ENCODE peak calls at places on chromosomes 12 and 14, in five cellular contexts. One of them, this sample, is unnamed.

GRCh38 chr12:67370979-67371378 is 101.8 kb downstream of the CAND1 start:
- DNase-seq in astrocyte: peak; percentile 41
- DNase-seq in neural progenitor cell: no peak
- DNase-seq in mesenchymal stem cell: no peak
- DNase-seq in fibroblast of lung: peak; percentile 52
- DNase-seq in this sample: no peak

GRCh38 chr12:92992041-92992440 is 62.9 kb upstream of the EEA1 start:
- DNase-seq in astrocyte: no peak
- DNase-seq in neural progenitor cell: no peak
- DNase-seq in mesenchymal stem cell: peak; percentile 29
- DNase-seq in fibroblast of lung: no peak
- DNase-seq in this sample: peak; percentile 41

GRCh38 chr14:80150301-80150700 is 61.0 kb downstream of the DIO2 start:
- DNase-seq in astrocyte: peak; percentile 72
- DNase-seq in neural progenitor cell: no peak
- DNase-seq in mesenchymal stem cell: no peak
- DNase-seq in fibroblast of lung: peak; percentile 80
- DNase-seq in this sample: peak; percentile 83

GRCh38 chr12:13817131-13817530 is 164.3 kb downstream of the GRIN2B start:
- DNase-seq in astrocyte: no peak
- DNase-seq in neural progenitor cell: peak; percentile 15
- DNase-seq in mesenchymal stem cell: no peak
- DNase-seq in fibroblast of lung: no peak
- DNase-seq in this sample: no peak

GRCh38 chr14:105203057-105203494 is 22.0 kb upstream of the NUDT14 start:
- DNase-seq in astrocyte: peak; percentile 27
- DNase-seq in neural progenitor cell: peak; percentile 83
- DNase-seq in mesenchymal stem cell: peak; percentile 69
- DNase-seq in fibroblast of lung: peak; percentile 55
- DNase-seq in this sample: peak; percentile 81

GRCh38 chr14:36662543-36663403 is 1.1 kb downstream of the PAX9 start:
- DNase-seq in astrocyte: no peak
- DNase-seq in neural progenitor cell: peak; percentile 73
- DNase-seq in mesenchymal stem cell: peak; percentile 45
- DNase-seq in fibroblast of lung: no peak
- DNase-seq in this sample: peak; percentile 69

GRCh38 chr14:24436355-24437019 is 6.1 kb downstream of the SDR39U1 start:
- DNase-seq in astrocyte: peak; percentile 51
- DNase-seq in neural progenitor cell: peak; percentile 66
- DNase-seq in mesenchymal stem cell: peak; percentile 80
- DNase-seq in fibroblast of lung: peak; percentile 61
- DNase-seq in this sample: peak; percentile 87

GRCh38 chr14:54804720-54805060 is 97.9 kb downstream of the GCH1 start:
- DNase-seq in astrocyte: no peak
- DNase-seq in neural progenitor cell: no peak
- DNase-seq in mesenchymal stem cell: no peak
- DNase-seq in fibroblast of lung: no peak
- DNase-seq in this sample: no peak

GRCh38 chr12:106814649-106815048 is 40.2 kb downstream of the RIC8B start:
- DNase-seq in astrocyte: peak; percentile 5
- DNase-seq in neural progenitor cell: no peak
- DNase-seq in mesenchymal stem cell: peak; percentile 55
- DNase-seq in fibroblast of lung: peak; percentile 8
- DNase-seq in this sample: no peak

GRCh38 chr12:101107032-101107763 is 102.8 kb downstream of the SLC5A8 start:
- DNase-seq in astrocyte: no peak
- DNase-seq in neural progenitor cell: no peak
- DNase-seq in mesenchymal stem cell: no peak
- DNase-seq in fibroblast of lung: no peak
- DNase-seq in this sample: no peak

DNA sequence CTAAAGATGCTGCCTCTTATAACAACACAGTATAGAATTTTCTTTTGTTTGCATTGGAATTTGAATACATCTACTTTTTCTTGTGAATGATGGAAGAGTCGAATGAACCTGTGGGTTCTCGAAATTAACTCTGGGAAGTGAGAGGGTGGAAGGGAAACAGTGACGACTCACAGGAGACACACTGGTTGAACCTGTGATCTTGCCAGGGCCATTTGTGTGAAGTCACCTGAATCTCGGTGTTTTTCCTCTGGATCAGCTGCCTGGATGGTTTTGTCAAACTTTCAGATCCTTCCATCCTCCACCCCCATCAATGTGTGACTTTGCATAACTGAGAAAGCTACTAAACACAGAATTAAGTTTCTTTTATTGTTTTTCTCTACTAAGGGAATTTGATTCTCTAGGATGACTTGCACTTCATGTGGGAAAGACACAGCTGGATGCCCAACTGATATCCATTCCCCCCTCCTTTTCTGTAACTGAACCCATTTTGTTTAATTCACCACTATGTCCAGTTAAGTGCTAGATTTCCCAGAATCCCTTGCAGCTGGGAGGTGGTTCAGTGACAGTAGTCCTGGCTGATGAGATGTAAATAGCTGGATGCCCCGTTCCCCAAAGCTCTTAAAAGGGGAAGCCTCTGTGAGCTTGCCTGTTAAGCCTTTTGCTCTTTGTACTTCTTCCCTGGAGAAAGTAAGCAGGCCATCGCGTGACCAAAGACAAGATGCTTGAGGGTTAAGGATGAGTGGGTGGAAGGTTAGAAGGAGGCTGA is 6.3 kb downstream of the PPFIBP1 start:
- DNase-seq in astrocyte: no peak
- DNase-seq in neural progenitor cell: peak; percentile 25
- DNase-seq in mesenchymal stem cell: no peak
- DNase-seq in fibroblast of lung: no peak
- DNase-seq in this sample: peak; percentile 28
- H3K9ac ChIP-seq in astrocyte: no peak overlapping the region
- H3K9ac ChIP-seq in neural progenitor cell: no peak overlapping the region
- H3K9ac ChIP-seq in mesenchymal stem cell: peak overlapping the region; percentile 53
- H3K9ac ChIP-seq in fibroblast of lung: no peak overlapping the region
- H3K9ac ChIP-seq in this sample: no peak overlapping the region

GRCh38 chr12:11718105-11718504 is 68.6 kb downstream of the ETV6 start:
- DNase-seq in astrocyte: no peak
- DNase-seq in neural progenitor cell: no peak
- DNase-seq in mesenchymal stem cell: no peak
- DNase-seq in fibroblast of lung: no peak
- DNase-seq in this sample: no peak
- H3K4me2 ChIP-seq in astrocyte: peak overlapping the region; percentile 14
- H3K4me2 ChIP-seq in neural progenitor cell: no peak overlapping the region
- H3K4me2 ChIP-seq in mesenchymal stem cell: no peak overlapping the region
- H3K4me2 ChIP-seq in fibroblast of lung: no peak overlapping the region
- H3K4me2 ChIP-seq in this sample: no peak overlapping the region

DNA sequence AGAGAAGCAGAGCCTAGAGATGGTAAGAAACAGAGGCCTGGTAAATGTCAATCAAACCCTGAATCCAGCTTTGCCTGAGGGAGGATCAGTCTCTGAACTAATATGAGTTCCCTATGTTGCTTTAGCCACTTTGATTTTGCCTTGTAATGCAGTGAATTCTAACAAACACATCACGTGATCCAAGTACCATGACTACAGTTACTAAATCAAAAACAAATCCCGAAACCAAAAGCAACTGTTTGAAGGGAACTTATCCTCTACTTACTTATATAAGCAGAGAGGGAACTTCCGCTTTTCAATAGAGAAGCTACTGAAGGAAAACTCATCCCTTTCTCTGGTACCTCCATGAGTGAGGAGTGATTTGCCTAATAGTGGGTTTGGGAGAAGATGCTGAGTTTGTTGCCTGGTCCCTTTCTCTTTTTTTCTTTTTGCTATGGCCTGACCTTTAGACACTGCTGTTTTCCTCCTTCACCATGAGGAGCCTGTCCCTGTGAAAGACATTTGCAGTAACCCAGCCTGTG is 7.7 kb upstream of the PPTC7 start:
- DNase-seq in astrocyte: no peak
- DNase-seq in neural progenitor cell: no peak
- DNase-seq in mesenchymal stem cell: peak; percentile 79
- DNase-seq in fibroblast of lung: no peak
- DNase-seq in this sample: no peak
- H3K27ac ChIP-seq in astrocyte: no peak overlapping the region
- H3K27ac ChIP-seq in neural progenitor cell: no peak overlapping the region
- H3K27ac ChIP-seq in mesenchymal stem cell: no peak overlapping the region
- H3K27ac ChIP-seq in fibroblast of lung: peak overlapping the region; percentile 57
- H3K27ac ChIP-seq in this sample: no peak overlapping the region

GRCh38 chr14:35333347-35333730 is 41.2 kb downstream of the PSMA6 start:
- DNase-seq in astrocyte: no peak
- DNase-seq in neural progenitor cell: no peak
- DNase-seq in mesenchymal stem cell: no peak
- DNase-seq in fibroblast of lung: no peak
- DNase-seq in this sample: no peak

GRCh38 chr14:35333797-35334743 is 41.9 kb downstream of the PSMA6 start:
- DNase-seq in astrocyte: no peak
- DNase-seq in neural progenitor cell: no peak
- DNase-seq in mesenchymal stem cell: no peak
- DNase-seq in fibroblast of lung: no peak
- DNase-seq in this sample: no peak

GRCh38 chr14:35335388-35336092 is 43.4 kb downstream of the PSMA6 start:
- DNase-seq in astrocyte: no peak
- DNase-seq in neural progenitor cell: no peak
- DNase-seq in mesenchymal stem cell: peak; percentile 53
- DNase-seq in fibroblast of lung: no peak
- DNase-seq in this sample: peak; percentile 46

GRCh38 chr14:35331605-35332516 is 39.7 kb downstream of the PSMA6 start:
- DNase-seq in astrocyte: peak; percentile 60
- DNase-seq in neural progenitor cell: no peak
- DNase-seq in mesenchymal stem cell: peak; percentile 70
- DNase-seq in fibroblast of lung: peak; percentile 69
- DNase-seq in this sample: peak; percentile 93

GRCh38 chr14:35332517-35333346 is 40.5 kb downstream of the PSMA6 start:
- DNase-seq in astrocyte: no peak
- DNase-seq in neural progenitor cell: no peak
- DNase-seq in mesenchymal stem cell: peak; percentile 24
- DNase-seq in fibroblast of lung: peak; percentile 13
- DNase-seq in this sample: peak; percentile 76
- H3K9ac ChIP-seq in astrocyte: no peak overlapping the region
- H3K9ac ChIP-seq in neural progenitor cell: peak overlapping the region; percentile 17
- H3K9ac ChIP-seq in mesenchymal stem cell: peak overlapping the region; percentile 30
- H3K9ac ChIP-seq in fibroblast of lung: no peak overlapping the region
- H3K9ac ChIP-seq in this sample: peak overlapping the region; percentile 23

GRCh38 chr14:101121399-101122113 is 218.0 kb upstream of the RTL1 start:
- DNase-seq in astrocyte: no peak
- DNase-seq in neural progenitor cell: no peak
- DNase-seq in mesenchymal stem cell: no peak
- DNase-seq in fibroblast of lung: no peak
- DNase-seq in this sample: no peak
- H3K4me2 ChIP-seq in astrocyte: no peak overlapping the region
- H3K4me2 ChIP-seq in neural progenitor cell: no peak overlapping the region
- H3K4me2 ChIP-seq in mesenchymal stem cell: no peak overlapping the region
- H3K4me2 ChIP-seq in fibroblast of lung: no peak overlapping the region
- H3K4me2 ChIP-seq in this sample: no peak overlapping the region

DNA sequence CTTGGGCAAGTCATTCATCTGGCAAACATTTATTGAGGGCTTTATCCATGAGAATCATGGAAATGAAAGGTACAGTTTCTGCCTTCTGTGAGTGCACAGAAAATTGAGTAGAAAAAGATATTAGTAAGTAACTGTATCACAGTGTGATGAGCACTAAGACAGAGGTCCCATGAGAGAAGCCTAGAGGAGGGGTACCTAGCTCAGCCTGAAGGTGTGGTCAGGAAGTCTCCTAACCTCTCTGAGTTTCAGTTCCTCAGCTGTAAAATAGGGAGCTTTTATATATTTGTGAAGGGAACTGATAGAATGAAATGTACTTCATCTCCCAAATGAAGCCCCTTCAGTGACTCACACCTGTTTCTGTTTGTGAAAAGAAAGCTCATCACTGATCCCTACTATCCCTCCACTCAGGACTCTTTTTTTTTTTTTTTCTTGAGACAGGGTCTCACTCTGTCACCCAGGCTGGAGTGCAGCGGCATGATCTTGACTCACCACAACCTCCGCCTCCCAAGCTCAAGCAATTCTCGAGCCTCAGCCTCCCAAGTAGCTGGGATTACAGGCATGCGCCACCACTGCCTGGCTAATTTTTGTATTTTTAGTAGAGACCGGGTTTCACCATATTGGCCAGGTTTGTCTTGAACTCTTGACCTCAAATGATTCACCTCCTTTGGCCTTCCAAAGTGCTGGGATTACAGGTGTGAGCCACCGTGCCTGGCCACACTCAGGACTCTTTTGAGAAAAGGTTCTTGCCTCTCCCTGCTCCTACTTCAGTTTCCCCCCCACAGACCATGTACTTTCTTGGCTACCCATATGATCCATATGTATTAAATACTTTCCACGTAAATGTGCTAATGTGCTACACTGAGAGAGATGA is 93.7 kb upstream of the FUT8 start:
- DNase-seq in astrocyte: no peak
- DNase-seq in neural progenitor cell: no peak
- DNase-seq in mesenchymal stem cell: no peak
- DNase-seq in fibroblast of lung: no peak
- DNase-seq in this sample: peak; percentile 42
- H3K27ac ChIP-seq in astrocyte: no peak overlapping the region
- H3K27ac ChIP-seq in neural progenitor cell: no peak overlapping the region
- H3K27ac ChIP-seq in mesenchymal stem cell: no peak overlapping the region
- H3K27ac ChIP-seq in fibroblast of lung: no peak overlapping the region
- H3K27ac ChIP-seq in this sample: peak overlapping the region; percentile 99

GRCh38 chr12:27733052-27733656 is 22.5 kb downstream of the MRPS35 start:
- DNase-seq in astrocyte: peak; percentile 9
- DNase-seq in neural progenitor cell: peak; percentile 29
- DNase-seq in mesenchymal stem cell: peak; percentile 37
- DNase-seq in fibroblast of lung: peak; percentile 10
- DNase-seq in this sample: peak; percentile 82

GRCh38 chr12:27730097-27730588 is 19.5 kb downstream of the MRPS35 start:
- DNase-seq in astrocyte: no peak
- DNase-seq in neural progenitor cell: no peak
- DNase-seq in mesenchymal stem cell: no peak
- DNase-seq in fibroblast of lung: no peak
- DNase-seq in this sample: no peak

GRCh38 chr12:27732281-27732680 is 21.6 kb downstream of the MRPS35 start:
- DNase-seq in astrocyte: no peak
- DNase-seq in neural progenitor cell: no peak
- DNase-seq in mesenchymal stem cell: no peak
- DNase-seq in fibroblast of lung: no peak
- DNase-seq in this sample: peak; percentile 51

DNA sequence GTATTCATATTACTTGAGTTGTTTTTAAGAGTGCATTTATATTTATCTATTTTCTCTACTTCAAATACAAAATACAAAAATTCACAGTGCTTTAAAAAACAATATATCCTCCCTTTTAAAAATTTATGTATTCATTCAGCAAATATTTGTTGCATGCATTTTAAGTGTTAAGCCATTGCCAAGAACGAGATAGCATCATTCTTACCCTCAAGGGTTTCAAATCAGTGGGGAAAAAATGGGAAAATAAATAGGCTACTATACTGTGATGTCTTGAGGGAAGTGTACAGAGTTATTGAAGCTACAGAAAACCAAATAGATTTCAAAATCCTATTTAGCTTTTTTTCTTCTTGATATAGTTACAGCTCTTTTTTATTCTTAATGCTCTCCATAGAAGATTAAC is 23.2 kb downstream of the MRPS35 start:
- DNase-seq in astrocyte: no peak
- DNase-seq in neural progenitor cell: no peak
- DNase-seq in mesenchymal stem cell: no peak
- DNase-seq in fibroblast of lung: no peak
- DNase-seq in this sample: no peak
- H3K9ac ChIP-seq in astrocyte: no peak overlapping the region
- H3K9ac ChIP-seq in neural progenitor cell: no peak overlapping the region
- H3K9ac ChIP-seq in mesenchymal stem cell: peak overlapping the region; percentile 45
- H3K9ac ChIP-seq in fibroblast of lung: no peak overlapping the region
- H3K9ac ChIP-seq in this sample: no peak overlapping the region

GRCh38 chr12:56943878-56944277 is 9.7 kb upstream of the SDR9C7 start:
- DNase-seq in astrocyte: no peak
- DNase-seq in neural progenitor cell: no peak
- DNase-seq in mesenchymal stem cell: no peak
- DNase-seq in fibroblast of lung: no peak
- DNase-seq in this sample: no peak

GRCh38 chr12:56935752-56936151 is 1.5 kb upstream of the SDR9C7 start:
- DNase-seq in astrocyte: no peak
- DNase-seq in neural progenitor cell: no peak
- DNase-seq in mesenchymal stem cell: no peak
- DNase-seq in fibroblast of lung: no peak
- DNase-seq in this sample: no peak

GRCh38 chr12:56941299-56942017 is 7.2 kb upstream of the SDR9C7 start:
- DNase-seq in astrocyte: peak; percentile 55
- DNase-seq in neural progenitor cell: no peak
- DNase-seq in mesenchymal stem cell: peak; percentile 69
- DNase-seq in fibroblast of lung: peak; percentile 66
- DNase-seq in this sample: peak; percentile 79
- H3K4me2 ChIP-seq in astrocyte: peak overlapping the region; percentile 62
- H3K4me2 ChIP-seq in neural progenitor cell: no peak overlapping the region
- H3K4me2 ChIP-seq in mesenchymal stem cell: peak overlapping the region; percentile 52
- H3K4me2 ChIP-seq in fibroblast of lung: no peak overlapping the region
- H3K4me2 ChIP-seq in this sample: peak overlapping the region; percentile 70